ENCODE peak calls at places on chromosomes 2 and 18, in eight cellular contexts. M is pons; V is choroid plexus epithelial cell; H is activated CD4-positive, alpha-beta T cell treated with anti-CD3 and anti-CD28 coated beads for 36 hours; T is nephron progenitor cell; D is astrocyte of the spinal cord; G is NCI-H2029; Q is NCI-H510A treated with DMSO at 0.1 percent for 48 hours. N is an unnamed sample.

GRCh38 chr2:36963106-36963505 is 3.2 kb downstream of the STRN start:
- DNase-seq in T (no peak), Q (peak; percentile 22), G (no peak), D (no peak), H (no peak), V (no peak), M (no peak), N (peak; percentile 5)

GRCh38 chr2:18356676-18357075 is 203.8 kb downstream of the RDH14 start:
- DNase-seq in V (peak; percentile 64), T (no peak), M (no peak), H (no peak), Q (no peak), G (no peak), D (peak; percentile 57), N (peak; percentile 17)

GRCh38 chr2:241218131-241219029 is 29.9 kb downstream of the ANO7 start:
- DNase-seq in M (no peak), H (peak; percentile 68), Q (peak; percentile 54), V (peak; percentile 13), G (peak; percentile 32), T (peak; percentile 71), D (no peak), N (peak; percentile 86)

GRCh38 chr2:84904151-84904550 is 1.3 kb upstream of the TMSB10 start:
- DNase-seq in Q (no peak), H (no peak), V (no peak), M (no peak), D (no peak), T (no peak), G (no peak), N (no peak)

GRCh38 chr18:75304678-75305557 is 94.3 kb downstream of the TSHZ1 start:
- DNase-seq in T (no peak), M (no peak), Q (no peak), G (no peak), H (no peak), V (no peak), D (no peak), N (no peak)

GRCh38 chr2:112187046-112187715 is 49.0 kb downstream of the FBLN7 start:
- DNase-seq in D (no peak), V (no peak), M (no peak), Q (no peak), H (peak; percentile 50), G (no peak), T (no peak), N (no peak)

GRCh38 chr2:12363138-12363537 is 353.6 kb upstream of the TRIB2 start:
- DNase-seq in T (no peak), H (no peak), M (no peak), G (no peak), V (no peak), Q (no peak), D (no peak), N (no peak)

GRCh38 chr18:28854964-28855363 is 678.0 kb upstream of the CDH2 start:
- DNase-seq in H (no peak), Q (no peak), T (no peak), V (peak; percentile 45), D (no peak), M (peak; percentile 12), G (no peak), N (peak; percentile 23)

GRCh38 chr2:37920570-37920969 is 4.5 kb upstream of the RMDN2 start:
- DNase-seq in D (peak; percentile 70), H (no peak), G (no peak), M (no peak), Q (no peak), V (peak; percentile 83), T (no peak), N (no peak)

GRCh38 chr2:235347691-235348090 is 146.2 kb upstream of the AGAP1 start:
- DNase-seq in G (no peak), H (peak; percentile 9), D (peak; percentile 92), T (no peak), Q (no peak), M (no peak), V (peak; percentile 65), N (peak; percentile 75)